ENCODE peak calls at places on chromosomes 7 and 10, in four cellular contexts. B is HuH-7, X is AG09319, K is A549. W is an unnamed sample.

GRCh38 chr10:66629976-66630375 is 295.9 kb upstream of the LRRTM3 start:
- DNase-seq in X (no peak), K (no peak), B (no peak), W (no peak)

GRCh38 chr10:86167101-86167761 is 199.4 kb downstream of the GRID1 start:
- DNase-seq in X (no peak), K (no peak), B (no peak), W (no peak)

GRCh38 chr10:72918352-72918751 is 24.8 kb downstream of the OIT3 start:
- DNase-seq in K (no peak), B (no peak), X (no peak), W (no peak)

GRCh38 chr10:117004627-117005453 is at the start of gene SHTN1:
- DNase-seq in K (peak), X (no peak), B (peak), W (no peak)

GRCh38 chr7:144786522-144786921 is 49.3 kb downstream of the TPK1 start:
- DNase-seq in K (no peak), B (no peak), X (no peak), W (no peak)

GRCh38 chr7:50552921-50553320 is 12.3 kb downstream of the DDC start:
- DNase-seq in X (peak), B (no peak), K (no peak), W (peak)

GRCh38 chr7:16986775-16987174 is 105.0 kb upstream of the AGR3 start:
- DNase-seq in X (no peak), B (no peak), K (no peak), W (no peak)

GRCh38 chr10:77409697-77410471 is 227.7 kb downstream of the KCNMA1 start:
- DNase-seq in X (no peak), B (no peak), K (no peak), W (no peak)

GRCh38 chr7:1950623-1951523 is 280.8 kb downstream of the ELFN1 start:
- DNase-seq in K (no peak), B (no peak), X (no peak), W (no peak)

GRCh38 chr7:101399759-101400158 is 37.1 kb downstream of the COL26A1 start:
- DNase-seq in K (no peak), B (no peak), X (peak), W (no peak)

GRCh38 chr7:43522406-43523156 is 60.3 kb upstream of the STK17A start:
- DNase-seq in X (no peak), K (no peak), B (no peak), W (no peak)

GRCh38 chr7:26653430-26653911 is 210.9 kb downstream of the SKAP2 start:
- DNase-seq in K (no peak), X (no peak), B (no peak), W (no peak)

GRCh38 chr7:2403718-2404648 is 572 bp downstream of the CHST12 start:
- DNase-seq in B (peak), X (no peak), K (no peak), W (no peak)

GRCh38 chr10:34292178-34292565 is 522.9 kb downstream of the PARD3 start:
- DNase-seq in K (no peak), X (peak), B (no peak), W (no peak)

W was measured in AG04450.